ENCODE peak calls at places on chromosome 13, in four cellular contexts. G is body of pancreas, P is astrocyte of the spinal cord, T is AG09309. C is an unnamed sample.
A peak's percentile ranks its signal among the peaks of the same experiment; 100 is the strongest.

GRCh38 chr13:44818428-44818827 is 170.8 kb downstream of the NUFIP1 start:
- DNase-seq in G (no peak), P (peak; percentile 38), T (no peak), C (no peak)

GRCh38 chr13:93515267-93515666 is 288.7 kb downstream of the GPC6 start:
- DNase-seq in T (no peak), G (no peak), P (no peak), C (no peak)

GRCh38 chr13:62375653-62376052 is 960.0 kb upstream of the PCDH20 start:
- DNase-seq in G (no peak), T (no peak), P (no peak), C (no peak)

GRCh38 chr13:25175026-25175425 is 2.9 kb upstream of the AMER2 start:
- DNase-seq in P (no peak), G (no peak), T (no peak), C (no peak)

GRCh38 chr13:78022164-78022877 is 103.7 kb upstream of the EDNRB start:
- DNase-seq in G (no peak), P (peak; percentile 48), T (no peak), C (peak; percentile 10)

GRCh38 chr13:62663767-62664166 is 1248.1 kb upstream of the PCDH20 start:
- DNase-seq in P (no peak), G (no peak), T (no peak), C (no peak)

GRCh38 chr13:91308299-91308698 is 39.2 kb upstream of the MIR17HG start:
- DNase-seq in P (no peak), T (no peak), G (no peak), C (no peak)

GRCh38 chr13:108060111-108060510 is 155.2 kb downstream of the LIG4 start:
- DNase-seq in T (no peak), P (no peak), G (no peak), C (no peak)

GRCh38 chr13:51240888-51241475 is 18.8 kb downstream of the FAM124A start:
- DNase-seq in G (no peak), P (no peak), T (no peak), C (no peak)

GRCh38 chr13:74444877-74445479 is 310.8 kb upstream of the KLF12 start:
- DNase-seq in T (no peak), G (no peak), P (peak; percentile 15), C (peak; percentile 54)

GRCh38 chr13:106714271-106714670 is 146.3 kb upstream of the ARGLU1 start:
- DNase-seq in G (no peak), T (no peak), P (no peak), C (no peak)

GRCh38 chr13:29454931-29455481 is 140.5 kb downstream of the SLC7A1 start:
- DNase-seq in T (no peak), P (no peak), G (no peak), C (no peak)

GRCh38 chr13:73334459-73334858 is 275.7 kb downstream of the KLF5 start:
- DNase-seq in P (no peak), T (peak; percentile 14), G (no peak), C (peak; percentile 24)

GRCh38 chr13:59477011-59477410 is 686.7 kb downstream of the DIAPH3 start:
- DNase-seq in T (no peak), G (no peak), P (no peak), C (no peak)

GRCh38 chr13:58619396-58620113 is 988.0 kb downstream of the PCDH17 start:
- DNase-seq in G (no peak), P (no peak), T (no peak), C (no peak)

GRCh38 chr13:54758795-54759194 is 1730.2 kb downstream of the OLFM4 start:
- DNase-seq in P (no peak), G (no peak), T (no peak), C (no peak)

GRCh38 chr13:31947105-31947504 is 84.5 kb upstream of the FRY start:
- DNase-seq in P (no peak), G (no peak), T (no peak), C (peak; percentile 32)

GRCh38 chr13:90531744-90532143 is 815.7 kb upstream of the MIR17HG start:
- DNase-seq in P (no peak), T (no peak), G (no peak), C (no peak)

GRCh38 chr13:70568571-70568970 is 460.3 kb upstream of the KLHL1 start:
- DNase-seq in P (peak; percentile 65), T (no peak), G (no peak), C (peak; percentile 1)

GRCh38 chr13:110639935-110640334 is 24.6 kb downstream of the NAXD start:
- DNase-seq in G (no peak), T (no peak), P (no peak), C (no peak)

GRCh38 chr13:48155850-48156249 is 60.9 kb upstream of the MED4 start:
- DNase-seq in G (no peak), P (peak; percentile 65), T (peak; percentile 58), C (peak; percentile 3)

GRCh38 chr13:104571161-104571889 is 1505.1 kb upstream of the SLC10A2 start:
- DNase-seq in G (peak; percentile 78), T (no peak), P (peak; percentile 95), C (peak; percentile 58)
- TF ChIP-seq CTCF in G (peak; percentile 84), T (peak; percentile 49), P (peak; percentile 85), C (peak; percentile 67)

GRCh38 chr13:19622189-19622588 is 11.3 kb upstream of the MPHOSPH8 start:
- DNase-seq in G (no peak), T (no peak), P (no peak), C (no peak)
- H3K4me3 ChIP-seq in G (no peak overlapping the region), T (no peak overlapping the region), P (no peak overlapping the region), C (no peak overlapping the region)

DNA sequence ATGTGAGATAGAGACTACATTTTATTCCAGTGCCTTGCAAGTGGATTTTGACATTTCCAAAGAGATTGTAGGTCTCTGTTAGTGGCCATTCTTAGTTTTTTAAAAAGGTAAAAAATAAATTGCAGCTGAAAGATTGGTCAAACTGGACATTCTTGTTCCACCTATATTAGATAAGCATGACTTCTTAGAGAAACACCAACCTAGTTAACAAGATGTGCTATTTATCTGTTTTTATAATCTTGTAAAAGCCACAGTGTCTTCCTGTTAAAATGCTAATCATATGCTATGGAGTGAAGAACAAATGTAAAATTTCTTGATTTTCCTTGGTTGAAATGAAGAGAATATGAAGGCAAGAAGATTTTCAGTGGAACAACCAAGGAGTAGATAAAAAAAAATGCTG is 33.4 kb upstream of the GPR183 start:
- DNase-seq in T (no peak), G (no peak), P (no peak), C (no peak)
- TF ChIP-seq CTCF in T (no peak), G (no peak), P (no peak), C (no peak)

GRCh38 chr13:113364371-113364932 is 522 bp upstream of the GRTP1 start:
- DNase-seq in P (no peak), T (no peak), G (peak; percentile 38), C (peak; percentile 40)

GRCh38 chr13:113366031-113366588 is 2.2 kb upstream of the GRTP1 start:
- DNase-seq in P (no peak), T (no peak), G (no peak), C (no peak)

GRCh38 chr13:113365551-113365971 is 1.6 kb upstream of the GRTP1 start:
- DNase-seq in G (no peak), P (no peak), T (no peak), C (no peak)

GRCh38 chr13:113367020-113367560 is 3.2 kb upstream of the GRTP1 start:
- DNase-seq in P (no peak), G (no peak), T (no peak), C (no peak)

DNA sequence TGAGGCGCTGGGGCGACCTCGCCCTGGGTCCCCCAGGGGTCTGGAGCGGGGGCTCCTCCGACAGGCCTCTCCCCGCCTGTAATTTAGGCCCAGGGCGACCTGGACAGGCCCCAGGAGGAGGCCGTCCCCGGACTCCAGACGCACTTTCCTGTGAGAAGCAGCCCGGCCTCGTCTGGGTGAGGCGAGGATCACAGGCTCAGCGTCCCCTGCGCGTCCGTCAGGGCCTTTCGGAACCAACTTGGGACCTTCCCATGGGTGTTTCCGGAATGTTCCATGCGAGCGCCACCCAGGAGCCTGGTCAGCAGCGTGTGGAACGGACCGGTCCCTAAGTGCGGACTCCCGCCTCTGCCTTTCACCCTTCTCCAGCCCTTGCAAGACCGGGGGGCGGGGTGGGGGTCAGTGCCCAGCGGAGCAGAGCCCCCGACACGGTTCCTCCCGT is 1.0 kb upstream of the GRTP1 start:
- DNase-seq in T (no peak), G (peak; percentile 33), P (no peak), C (no peak)
- H3K4me3 ChIP-seq in T (no peak overlapping the region), G (no peak overlapping the region), P (no peak overlapping the region), C (no peak overlapping the region)

GRCh38 chr13:113819341-113819730 is 44.5 kb downstream of the GAS6 start:
- DNase-seq in G (no peak), T (no peak), P (no peak), C (no peak)

GRCh38 chr13:113819731-113820715 is 43.9 kb downstream of the GAS6 start:
- DNase-seq in P (peak; percentile 54), T (no peak), G (no peak), C (no peak)

GRCh38 chr13:113821847-113822246 is 42.0 kb downstream of the GAS6 start:
- DNase-seq in G (no peak), P (no peak), T (no peak), C (no peak)

GRCh38 chr13:113822266-113822665 is 41.6 kb downstream of the GAS6 start:
- DNase-seq in G (no peak), P (no peak), T (no peak), C (no peak)

GRCh38 chr13:113820813-113821651 is 42.8 kb downstream of the GAS6 start:
- DNase-seq in T (peak; percentile 95), P (peak; percentile 99), G (no peak), C (peak; percentile 99)
- TF ChIP-seq CTCF in T (peak; percentile 27), P (peak; percentile 25), G (no peak), C (peak; percentile 8)